ENCODE peak calls at places on chromosomes 3 and 15, in seven cellular contexts. B, I, D, J, K, P and S are unnamed samples.

GRCh38 chr3:83968386-83968785 is 990.4 kb upstream of the CADM2 start:
- DNase-seq in B (no peak), I (peak), D (no peak), J (peak), K (no peak), P (no peak), S (no peak)

GRCh38 chr15:95068847-95069518 is 837.6 kb downstream of the MCTP2 start:
- DNase-seq in B (no peak), I (no peak), D (no peak), J (no peak), K (no peak), P (no peak), S (no peak)

GRCh38 chr3:179971280-179971679 is 65.5 kb downstream of the PEX5L start:
- DNase-seq in B (no peak), I (peak), D (no peak), J (no peak), K (no peak), P (no peak), S (no peak)

GRCh38 chr3:101695779-101696372 is 9.4 kb upstream of the RPL24 start:
- DNase-seq in B (no peak), I (peak), D (peak), J (peak), K (no peak), P (peak), S (no peak)

GRCh38 chr3:133583396-133583795 is 9.9 kb downstream of the CDV3 start:
- DNase-seq in B (no peak), I (no peak), D (no peak), J (no peak), K (no peak), P (no peak), S (no peak)

GRCh38 chr15:55250392-55250791 is 39.2 kb downstream of the RAB27A start:
- DNase-seq in B (peak), I (peak), D (no peak), J (no peak), K (no peak), P (no peak), S (no peak)

GRCh38 chr15:69801132-69801531 is 296.6 kb downstream of the TLE3 start:
- DNase-seq in B (no peak), I (no peak), D (no peak), J (no peak), K (no peak), P (no peak), S (no peak)

GRCh38 chr3:109369510-109369909 is 32.2 kb upstream of the DPPA4 start:
- DNase-seq in B (no peak), I (no peak), D (no peak), J (no peak), K (no peak), P (no peak), S (no peak)

GRCh38 chr15:97703400-97703799 is 257.1 kb upstream of the ARRDC4 start:
- DNase-seq in B (no peak), I (no peak), D (no peak), J (no peak), K (no peak), P (no peak), S (no peak)

GRCh38 chr3:192848371-192849233 is 69.1 kb downstream of the MB21D2 start:
- DNase-seq in B (no peak), I (no peak), D (no peak), J (no peak), K (no peak), P (no peak), S (no peak)

GRCh38 chr3:192864943-192865342 is 52.7 kb downstream of the MB21D2 start:
- DNase-seq in B (no peak), I (no peak), D (no peak), J (no peak), K (no peak), P (no peak), S (no peak)

GRCh38 chr3:99933971-99934750 is 116.5 kb downstream of the CMSS1 start:
- DNase-seq in B (no peak), I (no peak), D (no peak), J (no peak), K (no peak), P (no peak), S (no peak)

GRCh38 chr15:77584201-77584600 is 48.5 kb downstream of the LINGO1 start:
- DNase-seq in B (no peak), I (no peak), D (no peak), J (peak), K (no peak), P (no peak), S (no peak)

GRCh38 chr15:70334286-70334685 is 236.6 kb upstream of the TLE3 start:
- DNase-seq in B (no peak), I (no peak), D (no peak), J (no peak), K (no peak), P (no peak), S (no peak)

GRCh38 chr3:101148001-101148400 is 154.8 kb upstream of the ABI3BP start:
- DNase-seq in B (no peak), I (no peak), D (no peak), J (no peak), K (no peak), P (no peak), S (no peak)

GRCh38 chr15:79923068-79923514 is 26.3 kb upstream of the MTHFS start:
- DNase-seq in B (no peak), I (peak), D (peak), J (peak), K (peak), P (peak), S (peak)

GRCh38 chr3:25536668-25537331 is 108.7 kb downstream of the RARB start:
- DNase-seq in B (no peak), I (no peak), D (no peak), J (no peak), K (no peak), P (no peak), S (no peak)

GRCh38 chr15:31552482-31553099 is 226.0 kb downstream of the KLF13 start:
- DNase-seq in B (no peak), I (no peak), D (no peak), J (no peak), K (no peak), P (no peak), S (no peak)

GRCh38 chr15:69410290-69410874 is 3.8 kb upstream of the KIF23 start:
- DNase-seq in B (no peak), I (peak), D (no peak), J (peak), K (no peak), P (no peak), S (no peak)

GRCh38 chr3:106688463-106688862 is 688.8 kb upstream of the CCDC54 start:
- DNase-seq in B (peak), I (peak), D (no peak), J (peak), K (no peak), P (no peak), S (no peak)

GRCh38 chr3:24713516-24713915 is 218.9 kb upstream of the THRB start:
- DNase-seq in B (no peak), I (no peak), D (no peak), J (no peak), K (no peak), P (no peak), S (no peak)

DNA sequence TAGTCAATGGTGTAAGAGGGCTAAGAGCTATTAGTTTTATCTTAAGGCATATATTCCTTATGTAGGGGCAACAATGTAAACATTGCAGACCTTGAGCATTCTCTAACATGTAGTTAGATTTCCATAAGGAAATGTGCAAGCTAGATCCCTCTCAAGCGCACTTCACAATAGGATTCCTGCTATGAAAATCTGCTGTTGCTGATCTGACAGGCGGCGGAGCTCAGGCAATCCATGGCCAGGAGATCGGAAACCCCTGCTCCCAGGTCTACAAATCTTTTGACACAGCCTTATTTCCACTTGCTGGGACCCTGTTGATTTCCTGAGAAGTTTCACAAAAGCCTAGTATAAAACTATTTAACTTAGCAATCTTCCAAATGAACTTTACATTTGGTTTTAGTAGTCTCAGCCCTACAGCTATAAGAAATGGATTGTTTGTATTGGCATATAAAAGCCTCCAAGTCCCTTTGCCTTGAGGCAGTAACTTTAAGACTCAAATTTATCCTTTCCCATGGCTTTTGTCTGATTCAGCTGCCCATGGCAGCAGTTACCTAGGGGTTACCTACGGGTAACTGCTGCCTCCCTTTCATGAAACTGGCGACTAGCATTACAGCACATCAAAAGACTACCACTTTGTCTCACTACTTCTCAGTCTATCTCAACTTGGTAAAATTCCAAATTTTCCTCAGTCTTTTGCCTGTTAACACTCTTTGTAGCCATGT is 22.7 kb downstream of the TRA2B start:
- DNase-seq in B (no peak), I (no peak), D (peak), J (no peak), K (no peak), P (no peak), S (no peak)
- TF ChIP-seq CTCF in B (no peak), I (no peak), D (no peak), J (no peak), K (no peak), P (no peak), S (no peak)

GRCh38 chr3:191768421-191768820 is 307.5 kb downstream of the PYDC2 start:
- DNase-seq in B (no peak), I (no peak), D (no peak), J (peak), K (no peak), P (no peak), S (no peak)
- TF ChIP-seq CTCF in B (no peak), I (peak), D (no peak), J (peak), K (no peak), P (no peak), S (no peak)

DNA sequence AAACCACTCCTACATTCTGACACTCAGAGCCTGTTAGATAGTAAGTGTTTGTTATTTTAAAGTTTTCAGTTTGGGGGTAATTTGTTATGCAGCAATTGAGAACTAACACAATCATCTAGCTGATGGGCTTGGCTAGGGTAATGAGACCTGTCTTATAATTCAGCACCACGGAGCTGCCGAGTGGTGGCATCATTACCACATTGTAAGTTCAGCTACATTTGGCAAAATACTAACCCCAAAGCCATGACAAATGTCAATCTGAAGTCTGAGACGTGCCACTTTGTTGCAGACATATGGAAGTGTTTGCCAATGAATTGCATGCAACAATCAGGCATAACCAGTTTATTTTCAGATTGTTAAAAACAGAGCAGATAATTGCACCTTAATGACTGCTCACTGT is 52.7 kb downstream of the KLHL6 start:
- DNase-seq in B (no peak), I (no peak), D (no peak), J (no peak), K (no peak), P (no peak), S (no peak)
- TF ChIP-seq CTCF in B (no peak), I (peak), D (no peak), J (no peak), K (no peak), P (no peak), S (no peak)

GRCh38 chr3:52537165-52537635 is 795 bp downstream of the UQCC5 start:
- DNase-seq in B (no peak), I (no peak), D (no peak), J (no peak), K (no peak), P (no peak), S (no peak)
- TF ChIP-seq CTCF in B (no peak), I (no peak), D (no peak), J (no peak), K (no peak), P (no peak), S (no peak)